ENCODE peak calls at places on chromosomes 4 and X, in four cellular contexts. D is body of pancreas; H is naive thymus-derived CD4-positive, alpha-beta T cell; K is fibroblast of lung. N is an unnamed sample.

GRCh38 chr4:159498371-159499115 is 395.7 kb downstream of the RAPGEF2 start:
- DNase-seq in H (no peak), K (no peak), D (peak; percentile 65), N (no peak)

GRCh38 chr4:172962564-172963353 is 205.9 kb upstream of the GALNT7 start:
- DNase-seq in D (peak; percentile 61), K (peak; percentile 95), H (no peak), N (peak; percentile 70)

GRCh38 chrX:150696836-150697235 is 3.6 kb downstream of the MTMR1 start:
- DNase-seq in K (no peak), H (peak; percentile 8), D (peak; percentile 18), N (no peak)

GRCh38 chr4:76687730-76688441 is 210.1 kb downstream of the SOWAHB start:
- DNase-seq in D (no peak), H (no peak), K (no peak), N (no peak)

GRCh38 chrX:31318866-31319265 is 247.0 kb upstream of the FTHL17 start:
- DNase-seq in K (no peak), D (no peak), H (no peak), N (no peak)

GRCh38 chr4:149050840-149051239 is 608.6 kb upstream of the NR3C2 start:
- DNase-seq in D (no peak), H (no peak), K (no peak), N (no peak)

GRCh38 chrX:276588-277171 is 4.5 kb upstream of the PLCXD1 start:
- DNase-seq in D (peak; percentile 67), H (no peak), K (peak; percentile 57), N (peak; percentile 69)

GRCh38 chrX:149871940-149872339 is 9.0 kb upstream of the MAGEA8 start:
- DNase-seq in H (peak; percentile 31), D (peak; percentile 48), K (peak; percentile 10), N (peak; percentile 51)

GRCh38 chr4:169485791-169486742 is 126.3 kb downstream of the NEK1 start:
- DNase-seq in H (peak; percentile 46), K (peak; percentile 55), D (peak; percentile 33), N (peak; percentile 48)

GRCh38 chr4:83974111-83974789 is 438.3 kb downstream of the GPAT3 start:
- DNase-seq in K (no peak), H (no peak), D (no peak), N (no peak)

GRCh38 chr4:153449338-153449737 is 16.8 kb upstream of the TMEM131L start:
- DNase-seq in H (no peak), K (no peak), D (no peak), N (no peak)

GRCh38 chrX:81662381-81662780 is 460.5 kb downstream of the SH3BGRL start:
- DNase-seq in H (no peak), K (peak; percentile 45), D (no peak), N (no peak)

GRCh38 chr4:168993724-168994510 is 16.1 kb downstream of the CBR4 start:
- DNase-seq in K (peak; percentile 32), D (no peak), H (no peak), N (no peak)

GRCh38 chr4:5051692-5052423 is 578 bp downstream of the STK32B start:
- DNase-seq in K (peak; percentile 20), D (peak; percentile 26), H (no peak), N (no peak)

GRCh38 chrX:75155454-75155829 is 641 bp downstream of the ABCB7 start:
- DNase-seq in H (peak; percentile 3), D (no peak), K (peak; percentile 6), N (no peak)

GRCh38 chr4:67437974-67438713 is 107.2 kb downstream of the CENPC start:
- DNase-seq in D (no peak), H (no peak), K (peak; percentile 53), N (peak; percentile 10)

GRCh38 chr4:86043755-86044592 is 315.9 kb downstream of the MAPK10 start:
- DNase-seq in H (peak; percentile 19), D (peak; percentile 23), K (peak; percentile 42), N (peak; percentile 60)

GRCh38 chrX:87728459-87728858 is 210.9 kb downstream of the KLHL4 start:
- DNase-seq in K (no peak), H (no peak), D (no peak), N (no peak)

GRCh38 chr4:145879598-145879997 is 59.0 kb downstream of the ZNF827 start:
- DNase-seq in H (no peak), D (no peak), K (no peak), N (peak; percentile 12)

GRCh38 chrX:70331161-70331560 is 41.3 kb downstream of the KIF4A start:
- DNase-seq in K (peak; percentile 23), D (no peak), H (no peak), N (no peak)

GRCh38 chrX:141642979-141643378 is 53.5 kb downstream of the SPANXA2 start:
- DNase-seq in H (no peak), D (no peak), K (peak; percentile 49), N (no peak)

GRCh38 chr4:80134936-80135701 is 62.1 kb upstream of the ANTXR2 start:
- DNase-seq in D (no peak), K (peak; percentile 35), H (no peak), N (peak; percentile 15)

GRCh38 chr4:109332926-109333464 is 30.5 kb upstream of the COL25A1 start:
- DNase-seq in D (no peak), K (no peak), H (no peak), N (no peak)

GRCh38 chr4:153079824-153080486 is 124.3 kb upstream of the TRIM2 start:
- DNase-seq in D (no peak), H (peak; percentile 25), K (no peak), N (no peak)

GRCh38 chrX:129747533-129747932 is 8.8 kb downstream of the XPNPEP2 start:
- DNase-seq in D (no peak), K (no peak), H (no peak), N (no peak)

GRCh38 chr4:158051401-158052235 is 121.2 kb downstream of the GASK1B start:
- DNase-seq in H (no peak), D (no peak), K (peak; percentile 97), N (peak; percentile 40)

GRCh38 chr4:32342054-32342453 is 1621.9 kb downstream of the PCDH7 start:
- DNase-seq in D (no peak), H (no peak), K (no peak), N (no peak)

GRCh38 chrX:72023071-72023470 is 108.6 kb downstream of the RTL5 start:
- DNase-seq in D (peak; percentile 49), K (no peak), H (no peak), N (no peak)

GRCh38 chrX:115367455-115367854 is 77.9 kb downstream of the LUZP4 start:
- DNase-seq in K (peak; percentile 80), D (no peak), H (no peak), N (no peak)

GRCh38 chr4:141352775-141353544 is 132.3 kb downstream of the ZNF330 start:
- DNase-seq in H (no peak), K (peak; percentile 91), D (no peak), N (no peak)

GRCh38 chr4:186749611-186750281 is 26.1 kb upstream of the FAT1 start:
- DNase-seq in D (no peak), H (no peak), K (no peak), N (no peak)

GRCh38 chr4:145019346-145019745 is 78.7 kb downstream of the ANAPC10 start:
- DNase-seq in D (no peak), K (no peak), H (peak; percentile 5), N (no peak)

GRCh38 chr4:8114456-8115202 is 44.0 kb downstream of the ABLIM2 start:
- DNase-seq in H (no peak), K (no peak), D (peak; percentile 37), N (no peak)

GRCh38 chr4:32140636-32141035 is 1420.5 kb downstream of the PCDH7 start:
- DNase-seq in H (no peak), D (no peak), K (peak; percentile 97), N (peak; percentile 19)

GRCh38 chr4:94561249-94562024 is 109.7 kb downstream of the PDLIM5 start:
- DNase-seq in D (no peak), K (peak; percentile 96), H (no peak), N (no peak)

GRCh38 chr4:108172231-108172779 is 3.6 kb upstream of the LEF1 start:
- DNase-seq in K (peak; percentile 48), H (no peak), D (no peak), N (peak; percentile 76)

GRCh38 chrX:69357293-69357692 is 146.8 kb upstream of the NALF2 start:
- DNase-seq in H (no peak), D (no peak), K (no peak), N (no peak)

GRCh38 chr4:152064753-152065152 is 303.9 kb upstream of the GATB start:
- DNase-seq in D (no peak), K (peak; percentile 54), H (no peak), N (no peak)

GRCh38 chr4:152065545-152065944 is 304.7 kb upstream of the GATB start:
- DNase-seq in D (no peak), H (peak; percentile 36), K (no peak), N (no peak)

GRCh38 chr4:152064282-152064681 is 303.5 kb upstream of the GATB start:
- DNase-seq in D (no peak), K (peak; percentile 34), H (no peak), N (no peak)

DNA sequence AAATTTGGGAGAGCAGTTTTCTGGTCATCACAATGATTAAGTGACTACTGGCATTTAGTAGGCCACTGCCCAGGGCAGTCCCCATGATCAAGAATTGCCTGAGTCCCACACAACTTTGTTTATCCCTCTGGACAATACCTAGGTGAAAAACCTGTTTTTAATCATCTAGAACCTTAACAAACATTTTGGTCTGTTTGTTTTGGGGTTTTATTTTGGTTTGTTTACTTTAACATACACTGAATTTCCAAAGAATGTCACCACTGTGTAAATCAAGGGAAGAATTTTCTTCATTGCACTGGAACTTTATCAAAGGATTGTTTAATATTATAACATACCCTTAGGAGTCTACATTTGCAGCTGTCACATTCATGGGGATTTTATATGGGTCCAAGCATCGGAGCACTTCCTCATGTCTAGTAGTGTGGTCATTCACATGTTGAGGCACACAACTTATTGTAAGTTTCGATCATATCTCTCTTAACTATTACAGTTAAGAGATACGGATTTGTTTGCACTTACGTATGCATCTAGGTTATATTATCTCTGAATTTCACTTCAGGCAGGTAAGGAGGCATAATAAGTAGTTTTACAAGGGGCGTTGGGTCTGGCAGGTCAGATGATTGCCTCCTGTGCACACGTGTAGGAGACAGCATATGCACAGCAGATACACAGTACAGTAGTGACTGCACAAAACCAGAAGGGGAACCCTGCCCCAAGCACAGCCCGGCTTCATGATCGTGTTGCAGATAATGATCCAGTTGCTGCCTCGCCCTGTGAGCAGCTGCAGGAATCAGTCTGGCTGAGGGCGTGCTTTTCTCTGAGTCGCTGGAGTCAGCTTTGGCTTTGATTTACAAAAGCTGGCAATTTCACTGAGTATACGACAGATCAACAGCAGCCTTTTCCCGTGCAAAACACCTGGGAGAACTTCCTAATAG is 302.8 kb upstream of the GATB start:
- DNase-seq in H (peak; percentile 56), K (peak; percentile 18), D (peak; percentile 13), N (peak; percentile 70)
- H3K27ac ChIP-seq in H (no peak overlapping the region), K (no peak overlapping the region), D (no peak overlapping the region), N (no peak overlapping the region)

GRCh38 chrX:136200466-136200865 is 50.7 kb downstream of the MAP7D3 start:
- DNase-seq in D (no peak), H (no peak), K (peak; percentile 47), N (no peak)

GRCh38 chrX:136198010-136198409 is 50.7 kb downstream of the FHL1 start:
- DNase-seq in K (peak; percentile 35), H (no peak), D (no peak), N (no peak)

GRCh38 chrX:136199365-136199764 is 51.8 kb downstream of the MAP7D3 start:
- DNase-seq in D (no peak), K (peak; percentile 65), H (no peak), N (no peak)

GRCh38 chrX:136196691-136197155 is 49.4 kb downstream of the FHL1 start:
- DNase-seq in H (no peak), D (no peak), K (peak; percentile 41), N (no peak)

GRCh38 chrX:136198678-136199243 is 51.4 kb downstream of the FHL1 start:
- DNase-seq in K (no peak), D (no peak), H (no peak), N (no peak)
- H3K27ac ChIP-seq in K (peak overlapping the region; percentile 29), D (no peak overlapping the region), H (no peak overlapping the region), N (no peak overlapping the region)

GRCh38 chr4:40720351-40720750 is 29.4 kb upstream of the NSUN7 start:
- DNase-seq in H (no peak), D (no peak), K (no peak), N (no peak)
- H3K27ac ChIP-seq in H (no peak overlapping the region), D (no peak overlapping the region), K (no peak overlapping the region), N (no peak overlapping the region)

GRCh38 chrX:4661771-4662170 is 948.3 kb upstream of the PRKX start:
- DNase-seq in H (no peak), D (no peak), K (no peak), N (no peak)
- H3K27ac ChIP-seq in H (no peak overlapping the region), D (no peak overlapping the region), K (no peak overlapping the region), N (no peak overlapping the region)